ENCODE peak calls at places on chromosomes 3 and 15, in four cellular contexts. One of them, this sample, is unnamed.

GRCh38 chr3:50238549-50239026 is 2.6 kb downstream of the GNAI2 start:
- DNase-seq in WTC11: no peak
- DNase-seq in SK-N-SH: no peak
- DNase-seq in K562: no peak
- DNase-seq in this sample: no peak

GRCh38 chr15:69732133-69732532 is 279.5 kb downstream of the RPLP1 start:
- DNase-seq in SK-N-SH: no peak
- DNase-seq in WTC11: no peak
- DNase-seq in K562: no peak
- DNase-seq in this sample: no peak

GRCh38 chr3:186909078-186909853 is 21.1 kb upstream of the ST6GAL1 start:
- DNase-seq in WTC11: peak
- DNase-seq in K562: peak
- DNase-seq in SK-N-SH: no peak
- DNase-seq in this sample: no peak

GRCh38 chr3:195239121-195239520 is 31.8 kb downstream of the XXYLT1 start:
- DNase-seq in K562: no peak
- DNase-seq in SK-N-SH: no peak
- DNase-seq in WTC11: no peak
- DNase-seq in this sample: no peak

GRCh38 chr3:109125902-109126301 is 8.0 kb upstream of the MORC1 start:
- DNase-seq in SK-N-SH: no peak
- DNase-seq in WTC11: no peak
- DNase-seq in K562: no peak
- DNase-seq in this sample: no peak

GRCh38 chr3:127049390-127049789 is 66.5 kb downstream of the PLXNA1 start:
- DNase-seq in WTC11: peak
- DNase-seq in SK-N-SH: no peak
- DNase-seq in K562: no peak
- DNase-seq in this sample: no peak

GRCh38 chr3:124765197-124765596 is 34.9 kb downstream of the UMPS start:
- DNase-seq in WTC11: no peak
- DNase-seq in SK-N-SH: no peak
- DNase-seq in K562: no peak
- DNase-seq in this sample: no peak

GRCh38 chr15:82414536-82415191 is 15.0 kb upstream of the GOLGA6L9 start:
- DNase-seq in K562: no peak
- DNase-seq in SK-N-SH: no peak
- DNase-seq in WTC11: no peak
- DNase-seq in this sample: no peak

GRCh38 chr3:174758943-174759342 is 100.2 kb upstream of the NAALADL2 start:
- DNase-seq in K562: no peak
- DNase-seq in SK-N-SH: no peak
- DNase-seq in WTC11: no peak
- DNase-seq in this sample: no peak

GRCh38 chr15:87200149-87200548 is 1056.4 kb downstream of the NTRK3 start:
- DNase-seq in K562: no peak
- DNase-seq in WTC11: no peak
- DNase-seq in SK-N-SH: no peak
- DNase-seq in this sample: no peak

GRCh38 chr3:111538687-111539086 is 3.3 kb upstream of the CD96 start:
- DNase-seq in WTC11: no peak
- DNase-seq in K562: no peak
- DNase-seq in SK-N-SH: no peak
- DNase-seq in this sample: no peak

GRCh38 chr3:151276038-151277027 is 2.0 kb downstream of the P2RY14 start:
- DNase-seq in WTC11: no peak
- DNase-seq in K562: no peak
- DNase-seq in SK-N-SH: no peak
- DNase-seq in this sample: no peak

GRCh38 chr3:112709929-112710328 is 69.0 kb upstream of the CCDC80 start:
- DNase-seq in WTC11: no peak
- DNase-seq in K562: no peak
- DNase-seq in SK-N-SH: no peak
- DNase-seq in this sample: no peak

GRCh38 chr3:143830063-143830462 is 18.2 kb downstream of the SLC9A9 start:
- DNase-seq in K562: no peak
- DNase-seq in WTC11: no peak
- DNase-seq in SK-N-SH: no peak
- DNase-seq in this sample: no peak

GRCh38 chr3:44885618-44886017 is 11.2 kb downstream of the TGM4 start:
- DNase-seq in WTC11: no peak
- DNase-seq in K562: no peak
- DNase-seq in SK-N-SH: peak
- DNase-seq in this sample: no peak

GRCh38 chr3:123346726-123347125 is 102.2 kb downstream of the ADCY5 start:
- DNase-seq in SK-N-SH: no peak
- DNase-seq in K562: no peak
- DNase-seq in WTC11: no peak
- DNase-seq in this sample: no peak

GRCh38 chr15:36479200-36479896 is 100.1 kb upstream of the CDIN1 start:
- DNase-seq in SK-N-SH: no peak
- DNase-seq in WTC11: no peak
- DNase-seq in K562: no peak
- DNase-seq in this sample: no peak

GRCh38 chr3:65924762-65925161 is 114.0 kb downstream of the MAGI1 start:
- DNase-seq in WTC11: no peak
- DNase-seq in SK-N-SH: no peak
- DNase-seq in K562: no peak
- DNase-seq in this sample: no peak

GRCh38 chr3:30289324-30289723 is 317.1 kb upstream of the TGFBR2 start:
- DNase-seq in WTC11: no peak
- DNase-seq in SK-N-SH: no peak
- DNase-seq in K562: no peak
- DNase-seq in this sample: no peak

GRCh38 chr3:14451844-14452533 is 49.6 kb downstream of the SLC6A6 start:
- DNase-seq in WTC11: no peak
- DNase-seq in SK-N-SH: no peak
- DNase-seq in K562: no peak
- DNase-seq in this sample: no peak

GRCh38 chr3:127467386-127467785 is 123.1 kb downstream of the TPRA1 start:
- DNase-seq in K562: no peak
- DNase-seq in WTC11: peak
- DNase-seq in SK-N-SH: no peak
- DNase-seq in this sample: no peak

GRCh38 chr3:23950303-23950702 is 5.2 kb downstream of the NR1D2 start:
- DNase-seq in SK-N-SH: no peak
- DNase-seq in WTC11: no peak
- DNase-seq in K562: no peak
- DNase-seq in this sample: no peak

GRCh38 chr3:18369561-18370185 is 55.5 kb downstream of the SATB1 start:
- DNase-seq in K562: no peak
- DNase-seq in WTC11: no peak
- DNase-seq in SK-N-SH: peak
- DNase-seq in this sample: no peak

GRCh38 chr3:152583913-152584312 is 251.0 kb upstream of the P2RY1 start:
- DNase-seq in WTC11: no peak
- DNase-seq in SK-N-SH: no peak
- DNase-seq in K562: no peak
- DNase-seq in this sample: no peak

GRCh38 chr3:32004111-32004790 is 22.7 kb downstream of the ZNF860 start:
- DNase-seq in SK-N-SH: no peak
- DNase-seq in WTC11: no peak
- DNase-seq in K562: no peak
- DNase-seq in this sample: no peak

GRCh38 chr3:161914703-161915102 is 418.1 kb downstream of the OTOL1 start:
- DNase-seq in K562: no peak
- DNase-seq in WTC11: peak
- DNase-seq in SK-N-SH: peak
- DNase-seq in this sample: no peak

DNA sequence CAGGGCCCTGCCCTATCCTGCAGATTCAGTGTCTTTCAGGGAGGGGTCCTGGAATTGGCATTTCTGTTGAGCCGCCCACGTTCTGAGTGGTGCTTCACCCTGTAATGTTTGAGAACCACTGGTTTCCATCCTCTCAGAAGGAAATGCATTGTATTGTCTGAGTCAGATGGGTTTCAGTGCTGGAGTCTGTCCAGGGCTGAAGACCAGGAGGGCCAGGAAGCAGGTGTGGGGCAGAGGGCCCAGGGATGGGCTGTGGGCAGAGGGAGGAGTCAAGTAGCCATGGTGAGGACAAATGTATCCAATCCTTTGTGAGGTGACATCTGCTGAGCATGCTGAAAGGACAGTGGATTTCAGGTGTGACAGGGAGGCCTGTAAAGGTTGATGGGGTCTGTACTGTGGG is 123.8 kb downstream of the SV2B start:
- DNase-seq in K562: no peak
- DNase-seq in SK-N-SH: no peak
- DNase-seq in WTC11: no peak
- DNase-seq in this sample: no peak
- TF ChIP-seq USF1 in K562: no peak
- TF ChIP-seq USF1 in SK-N-SH: no peak
- TF ChIP-seq USF1 in WTC11: no peak
- TF ChIP-seq USF1 in this sample: no peak

GRCh38 chr3:158470944-158471638 is 99.9 kb upstream of the MLF1 start:
- DNase-seq in K562: no peak
- DNase-seq in WTC11: no peak
- DNase-seq in SK-N-SH: no peak
- DNase-seq in this sample: no peak
- TF ChIP-seq USF1 in K562: no peak
- TF ChIP-seq USF1 in WTC11: no peak
- TF ChIP-seq USF1 in SK-N-SH: no peak
- TF ChIP-seq USF1 in this sample: no peak

GRCh38 chr3:7282988-7283387 is 422.1 kb downstream of the GRM7 start:
- DNase-seq in SK-N-SH: no peak
- DNase-seq in K562: no peak
- DNase-seq in WTC11: no peak
- DNase-seq in this sample: no peak

GRCh38 chr3:7289113-7289512 is 428.2 kb downstream of the GRM7 start:
- DNase-seq in WTC11: no peak
- DNase-seq in K562: no peak
- DNase-seq in SK-N-SH: no peak
- DNase-seq in this sample: no peak

GRCh38 chr3:7290062-7290825 is 429.3 kb downstream of the GRM7 start:
- DNase-seq in SK-N-SH: no peak
- DNase-seq in K562: no peak
- DNase-seq in WTC11: no peak
- DNase-seq in this sample: no peak

GRCh38 chr3:7288133-7288532 is 427.2 kb downstream of the GRM7 start:
- DNase-seq in WTC11: no peak
- DNase-seq in SK-N-SH: no peak
- DNase-seq in K562: no peak
- DNase-seq in this sample: no peak

GRCh38 chr3:7285502-7285901 is 424.6 kb downstream of the GRM7 start:
- DNase-seq in K562: no peak
- DNase-seq in SK-N-SH: no peak
- DNase-seq in WTC11: peak
- DNase-seq in this sample: no peak
- TF ChIP-seq USF1 in K562: no peak
- TF ChIP-seq USF1 in SK-N-SH: no peak
- TF ChIP-seq USF1 in WTC11: no peak
- TF ChIP-seq USF1 in this sample: no peak

GRCh38 chr15:100150906-100151305 is 190.9 kb downstream of the ADAMTS17 start:
- DNase-seq in WTC11: no peak
- DNase-seq in SK-N-SH: no peak
- DNase-seq in K562: no peak
- DNase-seq in this sample: no peak

GRCh38 chr15:100156201-100156600 is 185.6 kb downstream of the ADAMTS17 start:
- DNase-seq in K562: no peak
- DNase-seq in WTC11: no peak
- DNase-seq in SK-N-SH: no peak
- DNase-seq in this sample: no peak

GRCh38 chr15:100147828-100148227 is 193.9 kb downstream of the ADAMTS17 start:
- DNase-seq in K562: no peak
- DNase-seq in WTC11: no peak
- DNase-seq in SK-N-SH: no peak
- DNase-seq in this sample: no peak

GRCh38 chr15:100154338-100154737 is 187.4 kb downstream of the ADAMTS17 start:
- DNase-seq in SK-N-SH: no peak
- DNase-seq in K562: no peak
- DNase-seq in WTC11: no peak
- DNase-seq in this sample: no peak

GRCh38 chr15:100152463-100152862 is 189.3 kb downstream of the ADAMTS17 start:
- DNase-seq in SK-N-SH: no peak
- DNase-seq in K562: no peak
- DNase-seq in WTC11: no peak
- DNase-seq in this sample: no peak
- TF ChIP-seq USF1 in SK-N-SH: no peak
- TF ChIP-seq USF1 in K562: no peak
- TF ChIP-seq USF1 in WTC11: no peak
- TF ChIP-seq USF1 in this sample: no peak

DNA sequence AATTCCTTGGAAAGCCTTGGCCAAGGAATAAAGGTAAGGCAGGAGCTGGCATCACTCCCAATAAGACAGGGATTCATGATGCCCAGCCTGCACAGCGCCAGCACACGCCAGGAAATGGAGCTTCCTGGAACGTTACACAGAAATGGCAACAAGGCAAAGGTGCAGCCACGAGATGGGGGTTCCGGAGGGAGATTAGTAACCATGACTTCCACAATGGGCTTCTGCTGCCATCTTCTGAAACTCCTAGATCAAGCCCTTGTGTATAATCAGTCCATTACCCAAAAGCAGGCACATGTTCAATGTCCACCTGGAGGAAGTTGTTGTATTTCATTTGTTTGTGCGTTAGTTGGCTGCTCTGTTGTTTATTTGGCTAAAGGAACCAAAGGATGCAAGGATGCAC is 131.2 kb upstream of the TRIM42 start:
- DNase-seq in K562: no peak
- DNase-seq in WTC11: no peak
- DNase-seq in SK-N-SH: no peak
- DNase-seq in this sample: no peak
- TF ChIP-seq USF1 in K562: no peak
- TF ChIP-seq USF1 in WTC11: no peak
- TF ChIP-seq USF1 in SK-N-SH: no peak
- TF ChIP-seq USF1 in this sample: no peak

GRCh38 chr3:154310840-154311239 is 13.4 kb downstream of the DHX36 start:
- DNase-seq in K562: no peak
- DNase-seq in SK-N-SH: no peak
- DNase-seq in WTC11: no peak
- DNase-seq in this sample: no peak

GRCh38 chr3:154316974-154317767 is 7.1 kb downstream of the DHX36 start:
- DNase-seq in K562: no peak
- DNase-seq in SK-N-SH: no peak
- DNase-seq in WTC11: no peak
- DNase-seq in this sample: no peak

DNA sequence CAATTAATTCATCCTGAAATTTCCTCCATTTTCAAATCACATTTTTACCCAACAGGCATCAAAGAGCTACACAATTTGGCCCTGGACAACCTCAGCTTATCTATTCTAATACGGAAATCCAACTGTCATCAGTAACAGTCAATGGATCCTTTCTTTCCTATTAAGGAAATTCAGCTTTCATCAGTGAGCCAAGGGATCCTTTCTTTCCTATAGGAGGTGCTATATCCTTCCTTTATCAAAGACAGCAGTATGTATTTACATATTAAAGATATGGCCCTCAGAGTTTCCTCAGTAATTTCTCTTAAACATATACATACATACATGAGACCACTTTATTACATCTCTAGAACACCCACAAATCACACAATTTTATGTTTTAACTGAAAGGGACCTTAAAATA is 10.1 kb downstream of the DHX36 start:
- DNase-seq in SK-N-SH: no peak
- DNase-seq in WTC11: no peak
- DNase-seq in K562: no peak
- DNase-seq in this sample: no peak
- TF ChIP-seq USF1 in SK-N-SH: no peak
- TF ChIP-seq USF1 in WTC11: no peak
- TF ChIP-seq USF1 in K562: no peak
- TF ChIP-seq USF1 in this sample: no peak

GRCh38 chr3:189349772-189350171 is 178.0 kb downstream of the TPRG1 start:
- DNase-seq in WTC11: no peak
- DNase-seq in K562: no peak
- DNase-seq in SK-N-SH: no peak
- DNase-seq in this sample: no peak
- TF ChIP-seq USF1 in WTC11: no peak
- TF ChIP-seq USF1 in K562: no peak
- TF ChIP-seq USF1 in SK-N-SH: no peak
- TF ChIP-seq USF1 in this sample: no peak